ENCODE peak calls at places on chromosome 7, in four cellular contexts. One of them, this sample, is unnamed.
A peak's percentile ranks its signal among the peaks of the same experiment; 100 is the strongest.

GRCh38 chr7:20246236-20246635 is 29.1 kb upstream of the MACC1 start:
- DNase-seq in GM23338: no peak
- DNase-seq in GM18507: no peak
- DNase-seq in left lung: no peak
- DNase-seq in this sample: no peak

GRCh38 chr7:83077328-83077727 is 85.4 kb downstream of the PCLO start:
- DNase-seq in GM18507: no peak
- DNase-seq in GM23338: no peak
- DNase-seq in left lung: no peak
- DNase-seq in this sample: no peak

GRCh38 chr7:44101966-44102845 is 1.9 kb upstream of the AEBP1 start:
- DNase-seq in left lung: peak; percentile 58
- DNase-seq in GM18507: no peak
- DNase-seq in GM23338: no peak
- DNase-seq in this sample: no peak

GRCh38 chr7:140673770-140674155 is 1.0 kb downstream of the ADCK2 start:
- DNase-seq in GM23338: peak; percentile 35
- DNase-seq in left lung: no peak
- DNase-seq in GM18507: no peak
- DNase-seq in this sample: no peak

GRCh38 chr7:95478139-95479037 is 7.4 kb upstream of the ASB4 start:
- DNase-seq in GM23338: peak; percentile 71
- DNase-seq in GM18507: no peak
- DNase-seq in left lung: no peak
- DNase-seq in this sample: peak; percentile 41

GRCh38 chr7:119232091-119232490 is 1007.6 kb downstream of the ANKRD7 start:
- DNase-seq in GM18507: no peak
- DNase-seq in GM23338: no peak
- DNase-seq in left lung: no peak
- DNase-seq in this sample: no peak

GRCh38 chr7:102286237-102287081 is at the start of gene SH2B2:
- DNase-seq in left lung: peak; percentile 92
- DNase-seq in GM18507: no peak
- DNase-seq in GM23338: peak; percentile 76
- DNase-seq in this sample: peak; percentile 67

GRCh38 chr7:151039850-151040548 is 8.3 kb upstream of the ASIC3 start:
- DNase-seq in GM18507: no peak
- DNase-seq in GM23338: no peak
- DNase-seq in left lung: no peak
- DNase-seq in this sample: no peak

GRCh38 chr7:104971290-104972071 is 42.5 kb upstream of the KMT2E start:
- DNase-seq in left lung: no peak
- DNase-seq in GM23338: no peak
- DNase-seq in GM18507: no peak
- DNase-seq in this sample: no peak

GRCh38 chr7:73721237-73721848 is 1.9 kb upstream of the STX1A start:
- DNase-seq in left lung: no peak
- DNase-seq in GM23338: no peak
- DNase-seq in GM18507: no peak
- DNase-seq in this sample: no peak

GRCh38 chr7:17026269-17026668 is 144.5 kb upstream of the AGR3 start:
- DNase-seq in GM18507: no peak
- DNase-seq in GM23338: no peak
- DNase-seq in left lung: peak; percentile 54
- DNase-seq in this sample: no peak

This sample was measured in H9.